ENCODE peak calls at places on chromosome 10, in six cellular contexts. S is right lobe of liver; O is caudate nucleus; R is lower lobe of right lung; N is T-cell; X is activated effector memory CD4-positive, alpha-beta T cell treated with anti-CD3 and anti-CD28 coated beads, Interleukin-2, amount 50 U/mL, for 16 hours. G is an unnamed sample.

GRCh38 chr10:86992929-86993328 is 24.6 kb downstream of the ADIRF start:
- DNase-seq in S (no peak), O (no peak), R (no peak), N (no peak), X (no peak), G (no peak)

GRCh38 chr10:4533626-4534025 is 292.4 kb upstream of the AKR1E2 start:
- DNase-seq in S (no peak), O (no peak), R (no peak), N (no peak), X (no peak), G (no peak)

GRCh38 chr10:113982745-113983144 is 60.9 kb upstream of the ADRB1 start:
- DNase-seq in S (no peak), O (no peak), R (peak; percentile 74), N (no peak), X (no peak), G (no peak)

GRCh38 chr10:33336606-33337334 is 2.3 kb upstream of the NRP1 start:
- DNase-seq in S (peak; percentile 59), O (no peak), R (peak; percentile 56), N (no peak), X (no peak), G (peak; percentile 89)

GRCh38 chr10:3484306-3485187 is 300.5 kb downstream of the KLF6 start:
- DNase-seq in S (no peak), O (no peak), R (no peak), N (no peak), X (no peak), G (peak; percentile 71)

GRCh38 chr10:129259128-129259527 is 207.9 kb upstream of the MGMT start:
- DNase-seq in S (no peak), O (no peak), R (no peak), N (no peak), X (no peak), G (no peak)

GRCh38 chr10:3323865-3324498 is 151.4 kb upstream of the PITRM1 start:
- DNase-seq in S (no peak), O (no peak), R (no peak), N (no peak), X (no peak), G (no peak)

GRCh38 chr10:132457328-132458070 is 60.5 kb downstream of the PWWP2B start:
- DNase-seq in S (peak; percentile 26), O (no peak), R (peak; percentile 46), N (peak; percentile 37), X (no peak), G (no peak)

GRCh38 chr10:30013684-30014246 is 45.6 kb downstream of the JCAD start:
- DNase-seq in S (peak; percentile 72), O (no peak), R (no peak), N (no peak), X (no peak), G (no peak)

GRCh38 chr10:67912330-67912946 is 28.0 kb downstream of the SIRT1 start:
- DNase-seq in S (no peak), O (no peak), R (no peak), N (no peak), X (no peak), G (no peak)

GRCh38 chr10:88941026-88941425 is 11.5 kb downstream of the ACTA2 start:
- DNase-seq in S (no peak), O (no peak), R (no peak), N (no peak), X (no peak), G (no peak)

GRCh38 chr10:99521474-99522077 is 11.2 kb upstream of the NKX2-3 start:
- DNase-seq in S (no peak), O (no peak), R (no peak), N (no peak), X (no peak), G (no peak)

GRCh38 chr10:30386801-30387588 is 37.9 kb upstream of the MTPAP start:
- DNase-seq in S (no peak), O (no peak), R (no peak), N (no peak), X (no peak), G (peak; percentile 71)

GRCh38 chr10:94066411-94066810 is 72.7 kb downstream of the PLCE1 start:
- DNase-seq in S (no peak), O (no peak), R (no peak), N (no peak), X (no peak), G (no peak)

GRCh38 chr10:78255796-78256638 is 222.4 kb downstream of the RPS24 start:
- DNase-seq in S (no peak), O (no peak), R (peak; percentile 52), N (no peak), X (no peak), G (peak; percentile 88)

GRCh38 chr10:110765513-110766375 is 106.0 kb upstream of the PDCD4 start:
- DNase-seq in S (no peak), O (no peak), R (no peak), N (no peak), X (no peak), G (no peak)

GRCh38 chr10:112383325-112383724 is 9.4 kb downstream of the ACSL5 start:
- DNase-seq in S (peak; percentile 36), O (no peak), R (no peak), N (no peak), X (no peak), G (no peak)

GRCh38 chr10:79434223-79434687 is 11.2 kb downstream of the ZCCHC24 start:
- DNase-seq in S (no peak), O (no peak), R (no peak), N (no peak), X (no peak), G (peak; percentile 41)

GRCh38 chr10:63763744-63764143 is 242.5 kb downstream of the REEP3 start:
- DNase-seq in S (no peak), O (no peak), R (no peak), N (no peak), X (no peak), G (no peak)